ENCODE peak calls at places on chromosomes 5 and 9, in seven cellular contexts. Z is Peyer's patch, J is stomach, B is body of pancreas, X is adrenal gland, D is ovary, Q is gastrocnemius medialis. S is an unnamed sample.

GRCh38 chr9:2241461-2241874 is 226.3 kb downstream of the SMARCA2 start:
- DNase-seq in Z (no peak), J (no peak), B (peak; percentile 32), X (no peak), D (peak; percentile 56), Q (no peak), S (peak; percentile 51)

GRCh38 chr5:891117-891836 is 1.3 kb downstream of the BRD9 start:
- DNase-seq in Z (no peak), J (no peak), B (no peak), X (no peak), D (no peak), Q (no peak), S (no peak)

GRCh38 chr9:137618105-137619067 is at the start of gene EHMT1:
- DNase-seq in Z (peak; percentile 76), J (peak; percentile 91), B (peak; percentile 84), X (peak; percentile 89), D (peak; percentile 88), Q (peak; percentile 66), S (peak; percentile 79)

GRCh38 chr5:83306572-83307241 is 164.8 kb upstream of the VCAN start:
- DNase-seq in Z (no peak), J (peak; percentile 29), B (peak; percentile 74), X (peak; percentile 53), D (no peak), Q (peak; percentile 22), S (no peak)

GRCh38 chr5:178069909-178070308 is 43.4 kb upstream of the N4BP3 start:
- DNase-seq in Z (peak; percentile 60), J (no peak), B (peak; percentile 58), X (peak; percentile 9), D (no peak), Q (no peak), S (no peak)

GRCh38 chr5:111697881-111698757 is 58.9 kb downstream of the NREP start:
- DNase-seq in Z (no peak), J (no peak), B (no peak), X (peak; percentile 31), D (no peak), Q (no peak), S (no peak)

GRCh38 chr9:99000480-99001395 is 57.0 kb downstream of the COL15A1 start:
- DNase-seq in Z (peak; percentile 65), J (peak; percentile 52), B (peak; percentile 67), X (peak; percentile 66), D (no peak), Q (no peak), S (no peak)

GRCh38 chr5:1213508-1214162 is 11.5 kb upstream of the SLC6A18 start:
- DNase-seq in Z (no peak), J (no peak), B (no peak), X (no peak), D (no peak), Q (no peak), S (no peak)

GRCh38 chr9:3931996-3932906 is 367.6 kb downstream of the GLIS3 start:
- DNase-seq in Z (no peak), J (no peak), B (no peak), X (no peak), D (no peak), Q (no peak), S (no peak)

GRCh38 chr5:118825226-118825625 is 163.1 kb downstream of the DTWD2 start:
- DNase-seq in Z (no peak), J (no peak), B (no peak), X (no peak), D (no peak), Q (no peak), S (no peak)

GRCh38 chr9:132588501-132589147 is 6.2 kb downstream of the BARHL1 start:
- DNase-seq in Z (no peak), J (no peak), B (no peak), X (no peak), D (no peak), Q (no peak), S (no peak)

GRCh38 chr5:81121836-81122235 is 111.3 kb upstream of the CKMT2 start:
- DNase-seq in Z (no peak), J (no peak), B (no peak), X (no peak), D (no peak), Q (no peak), S (no peak)

GRCh38 chr9:8724284-8725018 is 924.9 kb upstream of the DMAC1 start:
- DNase-seq in Z (no peak), J (no peak), B (no peak), X (peak; percentile 16), D (peak; percentile 38), Q (no peak), S (no peak)

GRCh38 chr5:174273325-174273724 is 227.8 kb downstream of the NSG2 start:
- DNase-seq in Z (no peak), J (no peak), B (no peak), X (no peak), D (no peak), Q (no peak), S (no peak)

GRCh38 chr9:28365020-28365640 is 791.8 kb upstream of the C9orf72 start:
- DNase-seq in Z (no peak), J (no peak), B (no peak), X (no peak), D (no peak), Q (no peak), S (no peak)

GRCh38 chr9:107639426-107639825 is 149.9 kb upstream of the KLF4 start:
- DNase-seq in Z (no peak), J (no peak), B (no peak), X (no peak), D (no peak), Q (no peak), S (no peak)

GRCh38 chr9:104936291-104936690 is 8.3 kb upstream of the ABCA1 start:
- DNase-seq in Z (no peak), J (no peak), B (no peak), X (no peak), D (no peak), Q (no peak), S (no peak)

GRCh38 chr9:128611600-128612394 is 44.9 kb downstream of the DYNC2I2 start:
- DNase-seq in Z (no peak), J (no peak), B (no peak), X (no peak), D (no peak), Q (no peak), S (no peak)

GRCh38 chr9:128610889-128611288 is 45.8 kb downstream of the DYNC2I2 start:
- DNase-seq in Z (no peak), J (no peak), B (no peak), X (no peak), D (no peak), Q (no peak), S (no peak)

GRCh38 chr9:128603697-128604096 is 51.3 kb downstream of the SPTAN1 start:
- DNase-seq in Z (no peak), J (no peak), B (no peak), X (no peak), D (no peak), Q (no peak), S (no peak)

GRCh38 chr9:128607642-128608350 is 48.9 kb downstream of the DYNC2I2 start:
- DNase-seq in Z (no peak), J (peak; percentile 66), B (peak; percentile 98), X (peak; percentile 95), D (no peak), Q (peak; percentile 88), S (peak; percentile 47)
- H3K36me3 ChIP-seq in Z (peaks cover 15% of the 10 kb centered on the region), J (peaks cover 100% of the 10 kb centered on the region), B (peaks cover 32% of the 10 kb centered on the region), X (peaks cover 97% of the 10 kb centered on the region), D (no peaks in the 10 kb centered on the region), Q (peaks cover 65% of the 10 kb centered on the region), S (no peaks in the 10 kb centered on the region)

GRCh38 chr9:69121155-69122085 is 52.7 kb upstream of the TJP2 start:
- DNase-seq in Z (peak; percentile 27), J (peak; percentile 66), B (peak; percentile 77), X (peak; percentile 27), D (peak; percentile 56), Q (no peak), S (no peak)
- TF ChIP-seq POLR2A in Z (peak; percentile 31), J (no peak), B (peak; percentile 73), X (no peak), D (no peak), Q (no peak), S (no peak)

DNA sequence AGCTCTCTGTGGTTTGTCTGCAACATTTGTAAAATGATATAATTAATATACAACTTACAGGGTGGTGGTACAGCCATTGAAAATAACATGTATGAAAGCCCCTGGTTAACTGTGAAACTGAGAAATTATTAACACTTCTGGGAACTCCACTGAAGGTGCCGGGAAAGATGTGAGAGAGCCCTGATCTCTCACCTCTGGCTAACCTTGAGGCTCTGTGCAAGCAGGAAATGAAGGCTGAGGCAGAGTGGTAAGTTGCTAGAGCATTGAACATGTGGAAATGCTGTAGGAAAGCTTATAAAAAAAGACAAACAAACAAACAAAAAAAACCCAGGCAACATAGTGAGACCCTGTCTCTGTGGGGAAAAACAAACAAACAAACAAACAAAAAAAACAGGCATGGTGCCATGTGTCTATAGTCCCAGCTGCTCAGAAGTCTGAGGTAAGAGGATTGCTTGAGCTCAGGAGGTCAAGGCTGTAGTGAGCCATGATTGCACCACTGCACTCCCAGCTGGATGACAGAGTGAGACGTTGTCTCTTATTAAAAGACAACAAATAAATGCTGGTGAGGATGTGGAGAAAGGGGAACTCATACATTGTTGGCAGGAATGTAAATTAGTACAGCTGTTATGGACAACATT is 7.5 kb downstream of the CATSPER3 start:
- DNase-seq in Z (no peak), J (no peak), B (no peak), X (peak; percentile 67), D (no peak), Q (no peak), S (no peak)
- TF ChIP-seq CTCF in Z (no peak), J (no peak), B (no peak), X (no peak), D (no peak), Q (no peak), S (no peak)

GRCh38 chr5:72885824-72886223 is 69.4 kb downstream of the TNPO1 start:
- DNase-seq in Z (no peak), J (no peak), B (no peak), X (no peak), D (no peak), Q (no peak), S (no peak)

GRCh38 chr5:72888595-72888994 is 67.2 kb upstream of the FCHO2 start:
- DNase-seq in Z (no peak), J (no peak), B (no peak), X (no peak), D (no peak), Q (no peak), S (no peak)

GRCh38 chr5:72882989-72883388 is 66.5 kb downstream of the TNPO1 start:
- DNase-seq in Z (no peak), J (no peak), B (no peak), X (no peak), D (no peak), Q (no peak), S (no peak)

GRCh38 chr5:72884911-72885310 is 68.5 kb downstream of the TNPO1 start:
- DNase-seq in Z (no peak), J (no peak), B (no peak), X (peak; percentile 55), D (no peak), Q (no peak), S (no peak)

DNA sequence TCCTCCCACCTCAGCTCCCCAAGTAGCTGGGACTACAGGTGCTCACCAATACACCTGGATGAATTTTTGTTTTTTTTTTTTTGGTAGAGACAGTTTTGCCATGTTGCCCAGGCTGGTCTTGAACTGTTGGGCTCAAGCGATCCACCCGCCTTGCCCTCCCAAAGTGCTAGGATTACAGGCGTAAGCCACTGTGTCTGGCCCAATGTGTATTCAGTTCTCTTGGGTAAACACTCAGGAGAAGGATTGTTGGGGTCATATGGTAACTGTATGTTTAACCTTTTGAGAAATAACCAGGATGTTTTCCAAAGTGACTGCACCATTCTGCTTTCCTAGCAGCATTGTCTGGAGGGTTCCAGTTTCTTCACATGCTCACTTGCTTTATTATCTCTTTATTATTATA is 67.4 kb downstream of the TNPO1 start:
- DNase-seq in Z (no peak), J (no peak), B (no peak), X (no peak), D (no peak), Q (no peak), S (no peak)
- H3K36me3 ChIP-seq in Z (peaks cover 6% of the 10 kb centered on the region), J (peaks cover 100% of the 10 kb centered on the region), B (peaks cover 38% of the 10 kb centered on the region), X (peaks cover 54% of the 10 kb centered on the region), D (no peaks in the 10 kb centered on the region), Q (peaks cover 89% of the 10 kb centered on the region), S (no peaks in the 10 kb centered on the region)

GRCh38 chr5:53479045-53479655 is 1.3 kb upstream of the FST start:
- DNase-seq in Z (no peak), J (no peak), B (no peak), X (no peak), D (no peak), Q (no peak), S (no peak)
- TF ChIP-seq POLR2A in Z (no peak), J (no peak), B (no peak), X (no peak), D (no peak), Q (no peak), S (no peak)

S was measured in uterus.